ENCODE peak calls at places on chromosome 22, in four cellular contexts. One of them, this sample, is unnamed. For H3K27me3, the result is how much of the 10 kb centered on the place peaks cover.

GRCh38 chr22:50544746-50545253 is 899 bp upstream of the KLHDC7B start:
- DNase-seq in colonic mucosa: peak
- DNase-seq in endothelial cell of umbilical vein: no peak
- DNase-seq in brain microvascular endothelial cell: no peak
- DNase-seq in this sample: no peak

GRCh38 chr22:28381427-28382167 is 298.0 kb downstream of the TTC28 start:
- DNase-seq in colonic mucosa: no peak
- DNase-seq in endothelial cell of umbilical vein: no peak
- DNase-seq in brain microvascular endothelial cell: no peak
- DNase-seq in this sample: no peak

GRCh38 chr22:19872779-19873137 is 18.1 kb upstream of the GNB1L start:
- DNase-seq in colonic mucosa: peak
- DNase-seq in endothelial cell of umbilical vein: no peak
- DNase-seq in brain microvascular endothelial cell: no peak
- DNase-seq in this sample: no peak

GRCh38 chr22:43826142-43827093 is 14.3 kb upstream of the EFCAB6 start:
- DNase-seq in colonic mucosa: no peak
- DNase-seq in endothelial cell of umbilical vein: no peak
- DNase-seq in brain microvascular endothelial cell: peak
- DNase-seq in this sample: peak

GRCh38 chr22:35517207-35517606 is 23.4 kb upstream of the RASD2 start:
- DNase-seq in colonic mucosa: no peak
- DNase-seq in endothelial cell of umbilical vein: no peak
- DNase-seq in brain microvascular endothelial cell: no peak
- DNase-seq in this sample: no peak

GRCh38 chr22:19357270-19358105 is 66.0 kb upstream of the CLTCL1 start:
- DNase-seq in colonic mucosa: no peak
- DNase-seq in endothelial cell of umbilical vein: no peak
- DNase-seq in brain microvascular endothelial cell: no peak
- DNase-seq in this sample: no peak

GRCh38 chr22:44407404-44408226 is 90.4 kb downstream of the RTL6 start:
- DNase-seq in colonic mucosa: no peak
- DNase-seq in endothelial cell of umbilical vein: no peak
- DNase-seq in brain microvascular endothelial cell: no peak
- DNase-seq in this sample: no peak

GRCh38 chr22:20600137-20600673 is 92.8 kb downstream of the MED15 start:
- DNase-seq in colonic mucosa: no peak
- DNase-seq in endothelial cell of umbilical vein: no peak
- DNase-seq in brain microvascular endothelial cell: no peak
- DNase-seq in this sample: no peak

GRCh38 chr22:35961480-35961902 is 67.1 kb downstream of the RBFOX2 start:
- DNase-seq in colonic mucosa: no peak
- DNase-seq in endothelial cell of umbilical vein: peak
- DNase-seq in brain microvascular endothelial cell: peak
- DNase-seq in this sample: peak

GRCh38 chr22:31284756-31285155 is 7.5 kb downstream of the PIK3IP1 start:
- DNase-seq in colonic mucosa: no peak
- DNase-seq in endothelial cell of umbilical vein: peak
- DNase-seq in brain microvascular endothelial cell: no peak
- DNase-seq in this sample: no peak

DNA sequence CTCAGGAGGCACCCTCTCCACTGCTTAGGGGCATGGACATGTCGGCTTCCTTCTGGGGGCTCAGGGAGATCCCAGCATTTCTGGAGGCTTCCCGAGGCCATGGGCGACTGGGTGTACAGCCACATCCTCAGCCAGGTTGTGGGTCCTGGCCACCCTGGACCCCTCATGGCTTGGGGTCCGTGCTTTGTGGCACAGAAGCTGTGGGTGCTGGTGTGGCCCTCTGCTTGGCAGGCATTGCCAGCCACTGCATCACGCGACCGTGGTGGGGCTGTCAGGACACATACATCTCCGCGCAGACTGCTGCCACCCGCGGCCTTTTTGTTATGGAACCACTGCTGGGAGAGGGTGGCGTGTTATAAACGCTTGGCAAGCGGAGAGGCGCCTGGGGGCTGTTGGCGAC is 1174.9 kb downstream of the BRD1 start:
- DNase-seq in colonic mucosa: no peak
- DNase-seq in endothelial cell of umbilical vein: no peak
- DNase-seq in brain microvascular endothelial cell: no peak
- DNase-seq in this sample: no peak
- H3K27me3 ChIP-seq in colonic mucosa: under half
- H3K27me3 ChIP-seq in endothelial cell of umbilical vein: under half
- H3K27me3 ChIP-seq in brain microvascular endothelial cell: under half
- H3K27me3 ChIP-seq in this sample: under half

GRCh38 chr22:22032099-22032905 is 49.7 kb upstream of the TOP3B start:
- DNase-seq in colonic mucosa: no peak
- DNase-seq in endothelial cell of umbilical vein: no peak
- DNase-seq in brain microvascular endothelial cell: no peak
- DNase-seq in this sample: no peak
- H3K4me3 ChIP-seq in colonic mucosa: no peak
- H3K4me3 ChIP-seq in endothelial cell of umbilical vein: no peak
- H3K4me3 ChIP-seq in brain microvascular endothelial cell: no peak
- H3K4me3 ChIP-seq in this sample: no peak

DNA sequence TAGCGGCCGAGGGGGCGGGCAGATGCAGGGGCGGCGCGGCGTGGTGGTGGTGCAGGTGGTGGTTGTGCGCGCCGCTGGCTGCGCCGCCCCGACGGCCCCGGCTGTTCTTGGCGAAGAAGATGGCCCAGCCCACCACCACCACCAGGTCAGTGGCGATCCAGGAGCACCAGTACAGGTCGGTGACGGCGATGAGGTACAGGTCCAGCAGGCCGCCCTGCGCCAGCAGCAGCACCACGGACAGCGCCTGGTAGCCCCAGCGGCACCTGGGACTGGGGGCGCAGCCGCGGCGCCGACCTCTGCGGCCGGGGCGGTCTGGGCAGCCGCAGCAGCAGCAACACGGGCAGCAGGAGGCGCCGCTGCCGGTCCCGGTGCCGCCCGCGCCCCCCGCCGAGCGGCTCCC is 879 bp downstream of the TMEM121B start:
- DNase-seq in colonic mucosa: no peak
- DNase-seq in endothelial cell of umbilical vein: peak
- DNase-seq in brain microvascular endothelial cell: no peak
- DNase-seq in this sample: no peak
- TF ChIP-seq CTCF in colonic mucosa: no peak
- TF ChIP-seq CTCF in endothelial cell of umbilical vein: no peak
- TF ChIP-seq CTCF in brain microvascular endothelial cell: no peak
- TF ChIP-seq CTCF in this sample: no peak

DNA sequence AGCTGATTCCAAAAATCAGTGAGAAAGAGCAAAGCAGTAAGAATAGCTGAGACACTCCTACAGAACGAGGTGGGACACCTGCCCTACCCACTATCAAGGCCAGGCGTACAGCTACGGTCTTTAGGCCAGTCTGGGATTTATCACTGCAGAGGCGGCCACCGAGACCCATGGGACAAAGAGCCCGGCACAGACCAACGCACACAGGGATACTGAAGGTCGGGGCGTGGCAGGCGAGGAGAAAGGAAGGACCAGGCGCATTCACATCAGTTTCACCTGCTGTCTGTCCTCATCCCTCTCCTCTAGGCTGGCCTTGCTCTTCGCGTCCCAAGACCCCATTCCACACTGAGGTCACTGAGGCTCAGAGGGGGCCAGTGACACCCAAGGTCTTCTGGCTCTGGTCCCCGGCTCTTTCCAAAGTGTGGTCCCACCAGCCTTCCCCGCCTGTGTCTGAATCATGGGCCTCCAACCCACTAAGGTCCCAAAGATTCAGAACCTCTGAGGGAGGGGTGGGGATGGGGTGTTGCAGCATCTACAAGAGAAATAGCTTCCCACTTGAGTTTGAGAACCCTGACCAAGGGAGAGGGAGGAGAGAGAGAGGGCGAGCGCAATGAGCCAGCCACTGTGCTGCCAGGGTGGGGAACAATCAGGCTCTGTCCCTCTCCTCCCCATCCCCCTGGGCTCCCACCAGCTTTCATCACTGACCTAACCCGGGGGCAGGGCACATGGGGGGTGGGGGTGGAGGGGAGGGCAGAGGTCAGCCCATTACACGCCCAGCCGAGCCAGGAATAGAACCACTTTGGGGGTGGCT is 7.2 kb upstream of the PICK1 start:
- DNase-seq in colonic mucosa: no peak
- DNase-seq in endothelial cell of umbilical vein: no peak
- DNase-seq in brain microvascular endothelial cell: no peak
- DNase-seq in this sample: no peak
- H3K27me3 ChIP-seq in colonic mucosa: under half
- H3K27me3 ChIP-seq in endothelial cell of umbilical vein: under half
- H3K27me3 ChIP-seq in brain microvascular endothelial cell: under half
- H3K27me3 ChIP-seq in this sample: under half

DNA sequence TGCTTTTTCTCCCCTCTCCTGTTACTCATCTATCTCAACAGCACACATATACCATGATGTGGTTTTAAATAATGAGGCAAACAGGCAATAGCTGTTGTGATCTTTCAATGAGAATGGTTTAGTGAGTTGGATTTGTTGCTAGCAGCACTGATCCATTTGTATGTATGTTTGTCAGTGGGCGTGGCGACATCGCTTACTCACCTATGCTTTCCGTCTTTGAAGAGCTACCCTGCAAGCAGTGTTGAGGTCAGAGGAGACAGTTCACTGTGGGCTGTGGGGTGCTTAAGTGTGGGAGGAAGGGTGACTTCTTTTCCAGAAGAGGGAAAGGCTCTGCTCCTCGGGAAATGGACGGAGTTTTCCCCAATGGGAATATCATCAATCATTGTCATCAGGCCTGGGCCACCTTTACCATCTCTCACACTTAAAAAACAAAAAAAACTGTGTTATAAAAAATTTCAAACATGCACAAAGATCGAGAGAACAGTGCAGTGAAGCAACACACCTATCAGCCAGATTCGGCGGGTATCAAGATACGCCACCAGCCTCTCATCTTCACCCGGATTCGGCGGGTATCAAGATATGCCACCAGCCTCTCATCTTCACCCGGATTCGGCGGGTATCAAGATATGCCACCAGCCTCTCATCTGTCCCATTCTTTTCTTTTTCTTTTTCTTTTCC is 83.8 kb downstream of the TBC1D22A start:
- DNase-seq in colonic mucosa: no peak
- DNase-seq in endothelial cell of umbilical vein: peak
- DNase-seq in brain microvascular endothelial cell: peak
- DNase-seq in this sample: no peak
- H3K4me3 ChIP-seq in colonic mucosa: no peak
- H3K4me3 ChIP-seq in endothelial cell of umbilical vein: no peak
- H3K4me3 ChIP-seq in brain microvascular endothelial cell: no peak
- H3K4me3 ChIP-seq in this sample: no peak

GRCh38 chr22:41021655-41022454 is 70.5 kb upstream of the EP300 start:
- DNase-seq in colonic mucosa: peak
- DNase-seq in endothelial cell of umbilical vein: peak
- DNase-seq in brain microvascular endothelial cell: no peak
- DNase-seq in this sample: no peak
- TF ChIP-seq CTCF in colonic mucosa: no peak
- TF ChIP-seq CTCF in endothelial cell of umbilical vein: no peak
- TF ChIP-seq CTCF in brain microvascular endothelial cell: no peak
- TF ChIP-seq CTCF in this sample: no peak

GRCh38 chr22:47379037-47379436 is 616.6 kb downstream of the TBC1D22A start:
- DNase-seq in colonic mucosa: no peak
- DNase-seq in endothelial cell of umbilical vein: no peak
- DNase-seq in brain microvascular endothelial cell: no peak
- DNase-seq in this sample: no peak

GRCh38 chr22:47384977-47385376 is 622.5 kb downstream of the TBC1D22A start:
- DNase-seq in colonic mucosa: no peak
- DNase-seq in endothelial cell of umbilical vein: no peak
- DNase-seq in brain microvascular endothelial cell: no peak
- DNase-seq in this sample: no peak

GRCh38 chr22:47380692-47381091 is 618.2 kb downstream of the TBC1D22A start:
- DNase-seq in colonic mucosa: no peak
- DNase-seq in endothelial cell of umbilical vein: no peak
- DNase-seq in brain microvascular endothelial cell: no peak
- DNase-seq in this sample: no peak

GRCh38 chr22:47381240-47381639 is 618.8 kb downstream of the TBC1D22A start:
- DNase-seq in colonic mucosa: no peak
- DNase-seq in endothelial cell of umbilical vein: no peak
- DNase-seq in brain microvascular endothelial cell: no peak
- DNase-seq in this sample: no peak

DNA sequence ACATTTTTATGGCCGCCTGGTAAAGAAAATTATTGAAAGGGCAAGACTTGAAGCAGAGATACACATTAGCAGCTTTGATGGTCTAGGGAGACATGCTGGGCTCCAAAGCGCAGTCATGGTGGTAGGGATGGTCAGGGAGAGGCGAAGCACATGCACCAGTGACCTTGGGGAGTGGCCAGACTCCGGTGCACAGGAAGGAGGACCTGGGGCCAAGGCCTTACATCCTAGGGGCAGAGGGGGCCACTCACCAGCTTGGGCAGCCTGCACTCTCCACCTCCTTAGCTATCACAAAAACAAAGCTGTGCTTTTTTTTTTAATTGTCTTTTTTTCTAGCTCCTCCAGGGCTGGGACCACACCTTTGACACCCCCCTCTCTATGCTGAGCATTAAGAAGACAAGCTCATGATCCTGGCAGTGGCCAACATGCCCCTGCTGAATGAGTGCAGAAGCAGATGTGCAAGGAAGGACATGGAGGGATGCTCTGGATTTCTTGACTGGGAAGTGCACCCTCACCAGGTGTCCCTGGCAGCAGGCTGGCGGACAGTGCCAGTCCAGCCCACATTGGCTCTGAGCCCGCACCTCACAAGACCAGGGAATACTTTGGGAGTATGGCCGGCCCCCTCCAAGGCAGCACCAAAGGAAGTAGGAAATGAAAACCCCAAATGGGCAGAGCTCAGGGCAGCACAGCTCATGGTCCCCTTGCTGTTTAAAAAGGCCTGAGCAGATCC is 619.9 kb downstream of the TBC1D22A start:
- DNase-seq in colonic mucosa: no peak
- DNase-seq in endothelial cell of umbilical vein: no peak
- DNase-seq in brain microvascular endothelial cell: no peak
- DNase-seq in this sample: no peak
- H3K27me3 ChIP-seq in colonic mucosa: under half
- H3K27me3 ChIP-seq in endothelial cell of umbilical vein: under half
- H3K27me3 ChIP-seq in brain microvascular endothelial cell: under half
- H3K27me3 ChIP-seq in this sample: under half

GRCh38 chr22:48429621-48430020 is 1398.1 kb downstream of the BRD1 start:
- DNase-seq in colonic mucosa: no peak
- DNase-seq in endothelial cell of umbilical vein: no peak
- DNase-seq in brain microvascular endothelial cell: no peak
- DNase-seq in this sample: no peak

GRCh38 chr22:48425091-48425506 is 1402.6 kb downstream of the BRD1 start:
- DNase-seq in colonic mucosa: no peak
- DNase-seq in endothelial cell of umbilical vein: no peak
- DNase-seq in brain microvascular endothelial cell: no peak
- DNase-seq in this sample: no peak

GRCh38 chr22:48428556-48429371 is 1398.9 kb downstream of the BRD1 start:
- DNase-seq in colonic mucosa: no peak
- DNase-seq in endothelial cell of umbilical vein: no peak
- DNase-seq in brain microvascular endothelial cell: no peak
- DNase-seq in this sample: no peak

GRCh38 chr22:48426466-48427380 is 1401.0 kb downstream of the BRD1 start:
- DNase-seq in colonic mucosa: no peak
- DNase-seq in endothelial cell of umbilical vein: no peak
- DNase-seq in brain microvascular endothelial cell: no peak
- DNase-seq in this sample: no peak

GRCh38 chr22:48427731-48428211 is 1399.9 kb downstream of the BRD1 start:
- DNase-seq in colonic mucosa: no peak
- DNase-seq in endothelial cell of umbilical vein: no peak
- DNase-seq in brain microvascular endothelial cell: no peak
- DNase-seq in this sample: no peak
- H3K4me3 ChIP-seq in colonic mucosa: no peak
- H3K4me3 ChIP-seq in endothelial cell of umbilical vein: no peak
- H3K4me3 ChIP-seq in brain microvascular endothelial cell: no peak
- H3K4me3 ChIP-seq in this sample: no peak

This sample was measured in kidney epithelial cell.